ENCODE peak calls at places on chromosomes 7 and 10, in four cellular contexts. E is GM19239; T is activated naive CD8-positive, alpha-beta T cell treated with anti-CD3 and anti-CD28 coated beads, Interleukin-2, amount 50 U/mL, for 24 hours; U is mammary epithelial cell. K is an unnamed sample.

GRCh38 chr7:30863694-30864011 is 48.0 kb upstream of the AQP1 start:
- DNase-seq in E (no peak), T (no peak), U (no peak), K (peak)

GRCh38 chr7:22344655-22345054 is 12.3 kb downstream of the RAPGEF5 start:
- DNase-seq in E (no peak), T (no peak), U (no peak), K (no peak)

GRCh38 chr10:11898372-11899066 is 75.4 kb downstream of the PROSER2 start:
- DNase-seq in E (no peak), T (no peak), U (peak), K (no peak)

GRCh38 chr7:158067219-158067930 is 520.2 kb downstream of the PTPRN2 start:
- DNase-seq in E (no peak), T (no peak), U (no peak), K (no peak)

GRCh38 chr7:128814496-128814895 is 15.7 kb upstream of the FLNC start:
- DNase-seq in E (no peak), T (no peak), U (no peak), K (no peak)

GRCh38 chr10:4450169-4450568 is 375.8 kb upstream of the AKR1E2 start:
- DNase-seq in E (no peak), T (no peak), U (no peak), K (no peak)

GRCh38 chr7:13198036-13198435 is 510.6 kb downstream of the ARL4A start:
- DNase-seq in E (no peak), T (no peak), U (no peak), K (no peak)

GRCh38 chr7:37438879-37439278 is 9.8 kb downstream of the ELMO1 start:
- DNase-seq in E (no peak), T (no peak), U (no peak), K (no peak)

GRCh38 chr10:106836923-106837322 is 327.6 kb downstream of the SORCS1 start:
- DNase-seq in E (peak), T (no peak), U (no peak), K (peak)

GRCh38 chr7:50637725-50638643 is 72.8 kb upstream of the DDC start:
- DNase-seq in E (no peak), T (no peak), U (no peak), K (peak)

GRCh38 chr7:38932509-38933168 is 23.6 kb upstream of the VPS41 start:
- DNase-seq in E (peak), T (peak), U (peak), K (peak)

GRCh38 chr7:155953781-155954549 is 141.7 kb upstream of the SHH start:
- DNase-seq in E (no peak), T (no peak), U (no peak), K (no peak)

GRCh38 chr10:100739516-100740368 is 5.6 kb upstream of the PAX2 start:
- DNase-seq in E (no peak), T (no peak), U (no peak), K (no peak)

GRCh38 chr10:22320591-22321155 is at the start of gene BMI1:
- DNase-seq in E (peak), T (peak), U (peak), K (peak)

GRCh38 chr7:110309941-110310340 is 781.0 kb upstream of the LRRN3 start:
- DNase-seq in E (no peak), T (no peak), U (no peak), K (no peak)

GRCh38 chr10:44180321-44181154 is 204.4 kb downstream of the CXCL12 start:
- DNase-seq in E (no peak), T (no peak), U (peak), K (peak)

GRCh38 chr7:46390042-46390441 is 469.0 kb upstream of the IGFBP3 start:
- DNase-seq in E (no peak), T (no peak), U (no peak), K (no peak)

GRCh38 chr7:117157121-117157870 is 165.6 kb downstream of the WNT2 start:
- DNase-seq in E (no peak), T (no peak), U (peak), K (peak)

GRCh38 chr7:1040790-1041189 is 3.6 kb upstream of the GPR146 start:
- DNase-seq in E (no peak), T (no peak), U (no peak), K (peak)